ENCODE peak calls at places on chromosomes 13 and 19, in four cellular contexts. One of them, this sample, is unnamed.
A peak's percentile ranks its signal among the peaks of the same experiment; 100 is the strongest.

GRCh38 chr19:44795398-44795987 is 13.4 kb upstream of the BCAM start:
- DNase-seq in heart right ventricle: no peak
- DNase-seq in fibroblast of lung: no peak
- DNase-seq in GM13976: no peak
- DNase-seq in this sample: no peak

GRCh38 chr13:79548886-79549285 is 67.9 kb downstream of the NDFIP2 start:
- DNase-seq in fibroblast of lung: peak; percentile 47
- DNase-seq in GM13976: no peak
- DNase-seq in heart right ventricle: no peak
- DNase-seq in this sample: no peak

GRCh38 chr13:20702945-20703784 is at the start of gene IL17D:
- DNase-seq in GM13976: peak; percentile 78
- DNase-seq in fibroblast of lung: no peak
- DNase-seq in heart right ventricle: no peak
- DNase-seq in this sample: peak; percentile 56

GRCh38 chr19:18817574-18817973 is 14.2 kb upstream of the UPF1 start:
- DNase-seq in fibroblast of lung: no peak
- DNase-seq in GM13976: no peak
- DNase-seq in heart right ventricle: no peak
- DNase-seq in this sample: no peak

GRCh38 chr19:1779604-1779973 is 26.3 kb downstream of the ONECUT3 start:
- DNase-seq in GM13976: no peak
- DNase-seq in heart right ventricle: no peak
- DNase-seq in fibroblast of lung: no peak
- DNase-seq in this sample: no peak

GRCh38 chr19:16896913-16897571 is 8.2 kb downstream of the F2RL3 start:
- DNase-seq in heart right ventricle: peak; percentile 96
- DNase-seq in GM13976: peak; percentile 96
- DNase-seq in fibroblast of lung: peak; percentile 96
- DNase-seq in this sample: peak; percentile 83

GRCh38 chr13:21676611-21677021 is 5.7 kb downstream of the FGF9 start:
- DNase-seq in GM13976: no peak
- DNase-seq in heart right ventricle: no peak
- DNase-seq in fibroblast of lung: no peak
- DNase-seq in this sample: no peak

GRCh38 chr19:24054044-24054935 is 32.7 kb upstream of the ZNF254 start:
- DNase-seq in heart right ventricle: no peak
- DNase-seq in fibroblast of lung: peak; percentile 74
- DNase-seq in GM13976: no peak
- DNase-seq in this sample: no peak

GRCh38 chr13:52615817-52616216 is 26.4 kb upstream of the HNRNPA1L2 start:
- DNase-seq in fibroblast of lung: no peak
- DNase-seq in GM13976: peak; percentile 30
- DNase-seq in heart right ventricle: no peak
- DNase-seq in this sample: no peak

GRCh38 chr19:1833540-1833939 is 14.7 kb downstream of the REXO1 start:
- DNase-seq in GM13976: no peak
- DNase-seq in heart right ventricle: no peak
- DNase-seq in fibroblast of lung: no peak
- DNase-seq in this sample: no peak

GRCh38 chr13:46094478-46094877 is 10.4 kb downstream of the CPB2 start:
- DNase-seq in fibroblast of lung: no peak
- DNase-seq in heart right ventricle: no peak
- DNase-seq in GM13976: no peak
- DNase-seq in this sample: no peak

GRCh38 chr13:44757671-44758070 is 181.5 kb upstream of the TSC22D1 start:
- DNase-seq in fibroblast of lung: no peak
- DNase-seq in GM13976: no peak
- DNase-seq in heart right ventricle: no peak
- DNase-seq in this sample: no peak

GRCh38 chr13:33286143-33286542 is 588 bp upstream of the STARD13 start:
- DNase-seq in fibroblast of lung: no peak
- DNase-seq in GM13976: no peak
- DNase-seq in heart right ventricle: no peak
- DNase-seq in this sample: no peak

GRCh38 chr13:77779461-77780272 is 82.2 kb downstream of the SLAIN1 start:
- DNase-seq in GM13976: peak; percentile 45
- DNase-seq in fibroblast of lung: peak; percentile 88
- DNase-seq in heart right ventricle: no peak
- DNase-seq in this sample: no peak

GRCh38 chr13:59533561-59534337 is 630.0 kb downstream of the DIAPH3 start:
- DNase-seq in fibroblast of lung: no peak
- DNase-seq in GM13976: no peak
- DNase-seq in heart right ventricle: no peak
- DNase-seq in this sample: no peak

GRCh38 chr13:44407379-44407778 is 33.8 kb downstream of the SERP2 start:
- DNase-seq in GM13976: no peak
- DNase-seq in heart right ventricle: no peak
- DNase-seq in fibroblast of lung: no peak
- DNase-seq in this sample: no peak

GRCh38 chr19:58474997-58475713 is 997 bp upstream of the ZNF446 start:
- DNase-seq in fibroblast of lung: no peak
- DNase-seq in heart right ventricle: no peak
- DNase-seq in GM13976: no peak
- DNase-seq in this sample: no peak

GRCh38 chr19:4052993-4053422 is 13.7 kb downstream of the ZBTB7A start:
- DNase-seq in heart right ventricle: no peak
- DNase-seq in GM13976: no peak
- DNase-seq in fibroblast of lung: no peak
- DNase-seq in this sample: no peak

GRCh38 chr13:30696278-30697176 is 38.8 kb upstream of the ALOX5AP start:
- DNase-seq in fibroblast of lung: no peak
- DNase-seq in GM13976: no peak
- DNase-seq in heart right ventricle: no peak
- DNase-seq in this sample: no peak

GRCh38 chr19:45638930-45639729 is at the start of gene EML2:
- DNase-seq in heart right ventricle: peak; percentile 55
- DNase-seq in fibroblast of lung: no peak
- DNase-seq in GM13976: peak; percentile 78
- DNase-seq in this sample: peak; percentile 61

DNA sequence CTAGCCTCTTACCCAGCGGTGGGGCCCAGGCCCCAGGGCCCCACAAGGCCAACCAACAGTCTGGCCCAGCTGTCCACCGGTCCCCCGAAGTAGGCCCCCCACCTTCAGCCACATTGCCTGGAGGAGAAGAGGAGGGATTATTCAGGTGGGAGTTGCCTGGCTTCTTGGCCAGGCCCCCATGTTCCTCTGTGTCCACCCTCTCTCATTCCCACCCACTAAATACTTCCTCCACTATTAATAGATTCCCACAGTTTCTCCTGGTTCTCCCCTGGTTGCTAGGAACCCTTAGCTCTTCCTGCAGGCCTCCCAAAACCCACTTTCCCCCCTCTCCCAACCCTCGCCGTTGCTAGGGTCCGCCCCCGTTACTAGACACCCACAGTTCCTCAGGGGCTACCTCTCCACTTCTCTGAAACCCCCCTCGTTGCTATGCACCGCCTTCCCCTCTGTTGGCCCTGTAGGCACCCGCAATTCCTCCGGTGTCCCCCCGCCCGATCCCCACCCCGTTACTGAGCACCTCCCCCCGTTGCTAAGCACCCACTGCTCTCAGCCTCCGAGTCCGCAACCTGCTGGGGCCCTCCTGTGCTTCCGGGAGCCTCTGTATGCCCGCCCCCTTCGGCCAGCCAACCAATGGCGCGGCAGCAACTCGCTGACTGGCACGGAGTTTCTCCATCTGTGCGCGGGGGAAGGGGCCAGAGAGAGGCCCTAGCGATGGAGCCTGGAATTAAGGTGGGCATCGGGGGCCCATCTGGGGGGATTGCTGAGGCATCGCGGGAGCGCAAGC is 2.0 kb downstream of the COQ8B start:
- DNase-seq in fibroblast of lung: peak; percentile 91
- DNase-seq in heart right ventricle: peak; percentile 94
- DNase-seq in GM13976: peak; percentile 96
- DNase-seq in this sample: peak; percentile 91
- TF ChIP-seq CTCF in fibroblast of lung: no peak
- TF ChIP-seq CTCF in heart right ventricle: no peak
- TF ChIP-seq CTCF in GM13976: no peak
- TF ChIP-seq CTCF in this sample: no peak

DNA sequence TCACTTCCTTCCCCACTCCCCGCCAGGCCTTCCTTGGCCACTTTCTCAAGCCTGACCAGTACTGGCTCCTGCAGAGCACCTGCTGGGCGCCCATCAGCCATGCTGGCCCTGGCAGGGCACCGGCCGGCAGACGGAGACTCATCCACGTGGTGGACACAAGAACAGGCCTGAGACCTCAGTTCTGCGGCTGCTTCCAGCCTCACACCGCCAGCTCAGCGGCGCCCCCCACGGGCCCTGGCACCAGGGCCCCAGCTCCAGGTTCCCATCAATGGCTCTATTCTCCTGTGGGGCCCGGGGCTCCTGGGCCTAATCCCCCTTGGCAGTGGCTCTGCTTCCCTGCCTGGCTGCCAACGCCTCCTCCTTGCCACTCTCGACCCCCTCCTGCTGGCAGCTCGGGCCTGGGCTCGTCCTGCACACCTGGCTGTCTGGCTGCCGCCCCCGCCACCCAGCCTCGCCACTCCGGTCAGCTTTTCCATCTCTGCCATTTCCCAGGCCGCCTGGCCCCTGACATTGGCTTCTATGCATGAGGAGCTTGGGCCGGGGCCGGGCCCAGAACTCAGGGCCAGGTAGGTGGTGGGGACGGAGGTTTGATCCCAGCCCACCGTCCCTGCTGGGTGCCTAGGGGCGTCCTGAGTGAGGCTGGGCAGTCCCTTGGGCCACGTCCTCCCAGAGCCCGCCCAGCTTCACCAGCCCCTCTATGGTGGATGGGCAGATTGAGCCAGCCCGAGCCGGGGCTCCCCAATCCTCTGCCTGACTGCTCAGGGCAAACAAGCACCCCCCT is 6.2 kb downstream of the NDUFA11 start:
- DNase-seq in fibroblast of lung: no peak
- DNase-seq in GM13976: no peak
- DNase-seq in heart right ventricle: no peak
- DNase-seq in this sample: no peak
- TF ChIP-seq CTCF in fibroblast of lung: no peak
- TF ChIP-seq CTCF in GM13976: no peak
- TF ChIP-seq CTCF in heart right ventricle: no peak
- TF ChIP-seq CTCF in this sample: no peak

DNA sequence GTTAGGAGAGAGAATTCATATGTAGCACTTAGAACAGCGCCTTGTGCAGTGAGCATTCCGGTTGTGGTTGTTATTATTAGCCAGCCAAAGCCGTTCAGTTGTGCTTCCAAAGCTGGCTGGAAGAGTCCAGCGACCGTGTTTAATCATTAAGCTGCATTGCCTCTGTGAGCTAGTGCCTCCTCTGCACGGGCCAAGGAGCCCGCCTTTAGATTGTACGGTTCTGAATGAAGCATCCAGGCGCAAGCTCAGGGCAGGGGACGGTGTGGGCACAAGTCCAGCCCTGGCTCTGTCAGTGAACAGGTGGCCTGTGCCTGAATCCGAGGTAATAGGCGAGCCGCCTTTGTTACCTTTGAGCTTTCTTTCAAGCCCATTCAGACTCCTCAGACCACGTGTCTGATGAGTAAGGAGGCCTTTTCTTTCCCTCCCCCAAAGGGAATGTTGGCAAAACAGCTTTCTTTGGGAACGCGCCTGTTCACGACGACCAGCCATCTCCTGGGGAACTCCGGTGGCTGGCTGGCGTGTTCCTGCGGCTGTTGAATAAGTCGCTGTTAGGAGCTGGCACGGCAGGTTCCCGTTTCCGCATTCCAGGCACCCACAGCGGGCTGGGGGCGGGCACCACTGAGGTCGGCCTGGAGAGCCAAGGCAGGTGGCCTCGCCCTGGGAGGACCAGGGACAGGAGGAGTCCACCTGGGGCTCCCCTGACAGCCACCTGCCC is 25.1 kb downstream of the SIPA1L3 start:
- DNase-seq in heart right ventricle: peak; percentile 26
- DNase-seq in GM13976: peak; percentile 57
- DNase-seq in fibroblast of lung: peak; percentile 66
- DNase-seq in this sample: peak; percentile 78
- TF ChIP-seq CTCF in heart right ventricle: no peak
- TF ChIP-seq CTCF in GM13976: no peak
- TF ChIP-seq CTCF in fibroblast of lung: peak; percentile 6
- TF ChIP-seq CTCF in this sample: no peak

DNA sequence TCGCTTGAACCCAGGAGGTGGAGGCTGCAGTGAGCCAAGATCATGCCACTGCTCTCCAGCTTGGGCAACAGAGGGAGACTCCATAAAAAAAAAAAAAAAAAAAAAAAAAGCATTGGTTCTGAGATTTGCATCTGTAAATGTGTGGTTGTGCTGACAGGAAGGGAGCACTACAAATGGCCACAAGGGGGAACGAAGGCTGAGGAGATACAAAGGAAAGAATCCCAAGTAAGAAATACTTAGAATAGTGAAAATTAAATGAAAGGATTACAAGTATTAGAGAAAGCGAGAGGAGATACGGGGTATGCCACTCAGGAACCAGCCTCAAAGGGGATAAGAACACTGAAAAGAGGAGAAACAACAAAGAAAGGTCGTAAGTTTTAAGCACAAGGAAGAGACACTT is 284.9 kb downstream of the KLF12 start:
- DNase-seq in GM13976: no peak
- DNase-seq in heart right ventricle: no peak
- DNase-seq in fibroblast of lung: peak; percentile 57
- DNase-seq in this sample: no peak
- TF ChIP-seq CTCF in GM13976: peak; percentile 15
- TF ChIP-seq CTCF in heart right ventricle: peak; percentile 39
- TF ChIP-seq CTCF in fibroblast of lung: peak; percentile 48
- TF ChIP-seq CTCF in this sample: no peak

DNA sequence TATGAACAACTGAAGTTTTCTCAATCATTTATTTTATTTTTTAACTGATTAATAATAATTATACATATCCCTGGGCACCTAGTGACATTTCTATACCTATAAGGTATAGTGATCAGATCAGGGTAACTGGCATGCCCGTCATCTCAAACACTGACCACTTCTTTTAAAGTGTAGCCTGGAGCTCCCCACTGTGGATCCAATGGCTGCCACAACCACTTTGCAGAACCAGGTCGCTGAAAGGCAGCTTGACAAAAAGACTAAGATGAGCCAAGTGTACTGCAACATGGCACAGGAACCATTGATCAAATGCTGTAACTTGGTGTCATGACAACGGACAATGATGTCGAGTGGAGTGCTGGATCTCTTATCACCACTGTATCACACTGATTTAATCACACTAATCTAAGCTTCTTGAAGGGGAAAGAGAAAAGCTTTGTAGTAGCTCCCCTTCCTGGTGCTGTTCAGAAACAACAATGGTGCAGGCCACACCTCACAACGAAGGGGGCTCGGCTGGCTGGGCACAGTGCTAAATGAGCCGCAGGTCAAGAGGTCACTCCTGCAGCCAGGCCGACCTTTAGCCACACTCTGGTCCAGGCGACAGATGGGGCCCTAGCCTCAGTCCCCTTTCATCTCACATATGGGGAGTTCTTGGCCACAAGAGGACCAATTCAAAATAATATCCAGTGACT is 2.3 kb upstream of the TNFRSF19 start:
- DNase-seq in GM13976: no peak
- DNase-seq in fibroblast of lung: no peak
- DNase-seq in heart right ventricle: no peak
- DNase-seq in this sample: no peak
- TF ChIP-seq CTCF in GM13976: peak; percentile 12
- TF ChIP-seq CTCF in fibroblast of lung: no peak
- TF ChIP-seq CTCF in heart right ventricle: peak; percentile 20
- TF ChIP-seq CTCF in this sample: no peak

GRCh38 chr19:47813995-47814328 is 7.8 kb upstream of the CRX start:
- DNase-seq in heart right ventricle: no peak
- DNase-seq in fibroblast of lung: no peak
- DNase-seq in GM13976: no peak
- DNase-seq in this sample: no peak
- TF ChIP-seq CTCF in heart right ventricle: no peak
- TF ChIP-seq CTCF in fibroblast of lung: no peak
- TF ChIP-seq CTCF in GM13976: no peak
- TF ChIP-seq CTCF in this sample: no peak

GRCh38 chr19:11558881-11559828 is at the start of gene ELOF1:
- DNase-seq in GM13976: peak; percentile 98
- DNase-seq in fibroblast of lung: peak; percentile 98
- DNase-seq in heart right ventricle: peak; percentile 98
- DNase-seq in this sample: peak; percentile 97
- TF ChIP-seq CTCF in GM13976: no peak
- TF ChIP-seq CTCF in fibroblast of lung: peak; percentile 40
- TF ChIP-seq CTCF in heart right ventricle: no peak
- TF ChIP-seq CTCF in this sample: no peak

This sample was measured in mesothelial cell of epicardium.